ENCODE peak calls at places on chromosomes 11 and 22, in six cellular contexts. One of them, this sample, is unnamed.

GRCh38 chr11:23509821-23510220 is 649.5 kb upstream of the CCDC179 start:
- DNase-seq in GM23338: no peak
- DNase-seq in suprapubic skin: no peak
- DNase-seq in effector memory CD4-positive, alpha-beta T cell: no peak
- DNase-seq in dorsolateral prefrontal cortex: no peak
- DNase-seq in coronary artery: no peak
- DNase-seq in this sample: no peak

GRCh38 chr22:37109242-37109917 is at the start of gene TMPRSS6:
- DNase-seq in coronary artery: no peak
- DNase-seq in suprapubic skin: no peak
- DNase-seq in GM23338: no peak
- DNase-seq in dorsolateral prefrontal cortex: no peak
- DNase-seq in effector memory CD4-positive, alpha-beta T cell: no peak
- DNase-seq in this sample: no peak

GRCh38 chr11:117076941-117077659 is 21.1 kb downstream of the SIK3 start:
- DNase-seq in GM23338: peak
- DNase-seq in coronary artery: no peak
- DNase-seq in suprapubic skin: no peak
- DNase-seq in effector memory CD4-positive, alpha-beta T cell: no peak
- DNase-seq in dorsolateral prefrontal cortex: no peak
- DNase-seq in this sample: no peak

GRCh38 chr22:24521791-24522245 is 26.7 kb downstream of the UPB1 start:
- DNase-seq in GM23338: peak
- DNase-seq in dorsolateral prefrontal cortex: no peak
- DNase-seq in suprapubic skin: no peak
- DNase-seq in coronary artery: no peak
- DNase-seq in effector memory CD4-positive, alpha-beta T cell: no peak
- DNase-seq in this sample: peak

GRCh38 chr11:130726234-130726559 is 190.1 kb downstream of the SNX19 start:
- DNase-seq in coronary artery: no peak
- DNase-seq in effector memory CD4-positive, alpha-beta T cell: no peak
- DNase-seq in GM23338: no peak
- DNase-seq in suprapubic skin: no peak
- DNase-seq in dorsolateral prefrontal cortex: no peak
- DNase-seq in this sample: no peak

GRCh38 chr11:68256331-68256741 is 15.4 kb downstream of the C11orf24 start:
- DNase-seq in suprapubic skin: no peak
- DNase-seq in GM23338: no peak
- DNase-seq in effector memory CD4-positive, alpha-beta T cell: no peak
- DNase-seq in coronary artery: no peak
- DNase-seq in dorsolateral prefrontal cortex: no peak
- DNase-seq in this sample: no peak

GRCh38 chr11:88300888-88301477 is 36.6 kb downstream of the CTSC start:
- DNase-seq in suprapubic skin: no peak
- DNase-seq in dorsolateral prefrontal cortex: no peak
- DNase-seq in effector memory CD4-positive, alpha-beta T cell: no peak
- DNase-seq in GM23338: peak
- DNase-seq in coronary artery: no peak
- DNase-seq in this sample: no peak

GRCh38 chr11:34926101-34926830 is 9.8 kb downstream of the PDHX start:
- DNase-seq in effector memory CD4-positive, alpha-beta T cell: no peak
- DNase-seq in GM23338: peak
- DNase-seq in dorsolateral prefrontal cortex: no peak
- DNase-seq in coronary artery: no peak
- DNase-seq in suprapubic skin: no peak
- DNase-seq in this sample: no peak

GRCh38 chr11:126646701-126647209 is 291.3 kb downstream of the ST3GAL4 start:
- DNase-seq in dorsolateral prefrontal cortex: no peak
- DNase-seq in GM23338: no peak
- DNase-seq in suprapubic skin: no peak
- DNase-seq in effector memory CD4-positive, alpha-beta T cell: no peak
- DNase-seq in coronary artery: no peak
- DNase-seq in this sample: no peak

GRCh38 chr11:36251716-36252307 is 37.4 kb downstream of the COMMD9 start:
- DNase-seq in dorsolateral prefrontal cortex: no peak
- DNase-seq in suprapubic skin: no peak
- DNase-seq in coronary artery: no peak
- DNase-seq in GM23338: no peak
- DNase-seq in effector memory CD4-positive, alpha-beta T cell: no peak
- DNase-seq in this sample: no peak

GRCh38 chr11:120675171-120675570 is 163.6 kb downstream of the GRIK4 start:
- DNase-seq in effector memory CD4-positive, alpha-beta T cell: no peak
- DNase-seq in GM23338: no peak
- DNase-seq in suprapubic skin: no peak
- DNase-seq in coronary artery: no peak
- DNase-seq in dorsolateral prefrontal cortex: no peak
- DNase-seq in this sample: no peak

GRCh38 chr11:71372693-71373657 is 75.2 kb downstream of the DHCR7 start:
- DNase-seq in effector memory CD4-positive, alpha-beta T cell: no peak
- DNase-seq in GM23338: peak
- DNase-seq in suprapubic skin: no peak
- DNase-seq in dorsolateral prefrontal cortex: no peak
- DNase-seq in coronary artery: no peak
- DNase-seq in this sample: no peak

GRCh38 chr11:67276821-67277230 is 10.6 kb downstream of the GRK2 start:
- DNase-seq in coronary artery: no peak
- DNase-seq in suprapubic skin: no peak
- DNase-seq in GM23338: peak
- DNase-seq in effector memory CD4-positive, alpha-beta T cell: no peak
- DNase-seq in dorsolateral prefrontal cortex: no peak
- DNase-seq in this sample: no peak

GRCh38 chr11:62545437-62546243 is 966 bp downstream of the AHNAK start:
- DNase-seq in coronary artery: peak
- DNase-seq in effector memory CD4-positive, alpha-beta T cell: peak
- DNase-seq in suprapubic skin: peak
- DNase-seq in GM23338: peak
- DNase-seq in dorsolateral prefrontal cortex: no peak
- DNase-seq in this sample: peak

GRCh38 chr11:72781063-72781312 is 12.9 kb downstream of the STARD10 start:
- DNase-seq in dorsolateral prefrontal cortex: no peak
- DNase-seq in GM23338: peak
- DNase-seq in coronary artery: no peak
- DNase-seq in suprapubic skin: no peak
- DNase-seq in effector memory CD4-positive, alpha-beta T cell: no peak
- DNase-seq in this sample: no peak

GRCh38 chr11:57641426-57641825 is 8.3 kb downstream of the YPEL4 start:
- DNase-seq in suprapubic skin: no peak
- DNase-seq in dorsolateral prefrontal cortex: no peak
- DNase-seq in coronary artery: no peak
- DNase-seq in effector memory CD4-positive, alpha-beta T cell: no peak
- DNase-seq in GM23338: peak
- DNase-seq in this sample: no peak

GRCh38 chr11:92707665-92708064 is 261.8 kb upstream of the MTNR1B start:
- DNase-seq in dorsolateral prefrontal cortex: no peak
- DNase-seq in GM23338: no peak
- DNase-seq in coronary artery: no peak
- DNase-seq in suprapubic skin: no peak
- DNase-seq in effector memory CD4-positive, alpha-beta T cell: no peak
- DNase-seq in this sample: no peak

GRCh38 chr22:24550028-24550901 is 4.7 kb downstream of the GUCD1 start:
- DNase-seq in suprapubic skin: no peak
- DNase-seq in coronary artery: no peak
- DNase-seq in dorsolateral prefrontal cortex: no peak
- DNase-seq in GM23338: no peak
- DNase-seq in effector memory CD4-positive, alpha-beta T cell: no peak
- DNase-seq in this sample: no peak

GRCh38 chr11:46247090-46247489 is 30.4 kb upstream of the CREB3L1 start:
- DNase-seq in effector memory CD4-positive, alpha-beta T cell: no peak
- DNase-seq in dorsolateral prefrontal cortex: peak
- DNase-seq in coronary artery: no peak
- DNase-seq in suprapubic skin: no peak
- DNase-seq in GM23338: no peak
- DNase-seq in this sample: no peak

GRCh38 chr11:57805780-57806179 is 44.2 kb downstream of the CTNND1 start:
- DNase-seq in effector memory CD4-positive, alpha-beta T cell: no peak
- DNase-seq in suprapubic skin: no peak
- DNase-seq in dorsolateral prefrontal cortex: no peak
- DNase-seq in GM23338: no peak
- DNase-seq in coronary artery: no peak
- DNase-seq in this sample: no peak

GRCh38 chr11:71252782-71253730 is 679 bp upstream of the SHANK2 start:
- DNase-seq in suprapubic skin: no peak
- DNase-seq in dorsolateral prefrontal cortex: no peak
- DNase-seq in effector memory CD4-positive, alpha-beta T cell: no peak
- DNase-seq in GM23338: peak
- DNase-seq in coronary artery: no peak
- DNase-seq in this sample: no peak

GRCh38 chr22:36763576-36763975 is 12.3 kb downstream of the IFT27 start:
- DNase-seq in suprapubic skin: peak
- DNase-seq in GM23338: no peak
- DNase-seq in effector memory CD4-positive, alpha-beta T cell: no peak
- DNase-seq in dorsolateral prefrontal cortex: peak
- DNase-seq in coronary artery: peak
- DNase-seq in this sample: peak

DNA sequence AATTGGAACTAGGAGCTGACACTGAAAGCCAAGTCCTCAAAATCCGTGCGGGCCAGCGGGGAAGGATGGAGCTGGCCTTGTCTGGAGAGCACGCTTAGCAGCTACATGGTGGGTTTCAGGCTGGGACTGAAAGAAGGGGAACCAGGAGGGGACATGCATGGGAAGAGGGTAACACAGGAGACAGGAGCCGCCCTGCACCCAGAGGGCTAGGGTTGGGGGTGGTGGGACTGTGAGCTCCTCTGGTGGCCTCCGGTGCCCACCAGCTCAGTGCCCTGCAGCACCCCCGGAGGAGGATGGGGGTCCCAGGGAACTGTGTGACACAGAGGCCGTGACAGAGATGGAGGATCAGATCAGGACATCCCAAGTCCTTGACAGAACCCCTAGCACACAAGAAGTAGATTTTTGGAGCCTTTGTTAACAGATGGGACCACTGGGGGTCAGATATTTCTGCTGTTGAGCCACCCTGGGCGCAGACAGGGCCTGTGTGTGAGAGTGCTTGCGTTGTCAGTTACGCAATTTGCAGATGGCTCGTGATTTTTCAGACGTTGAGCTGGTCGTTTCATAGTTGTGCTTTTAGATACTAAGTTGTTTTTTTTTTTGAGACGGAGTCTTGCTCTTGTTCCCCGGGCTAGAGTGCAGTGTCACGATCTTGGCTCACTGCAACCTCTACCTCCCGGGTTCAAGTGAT is 21.3 kb upstream of the GRAMD4 start:
- DNase-seq in coronary artery: no peak
- DNase-seq in effector memory CD4-positive, alpha-beta T cell: no peak
- DNase-seq in GM23338: no peak
- DNase-seq in suprapubic skin: no peak
- DNase-seq in dorsolateral prefrontal cortex: no peak
- DNase-seq in this sample: no peak
- H3K27ac ChIP-seq in coronary artery: peak
- H3K27ac ChIP-seq in effector memory CD4-positive, alpha-beta T cell: no peak
- H3K27ac ChIP-seq in GM23338: no peak
- H3K27ac ChIP-seq in suprapubic skin: peak
- H3K27ac ChIP-seq in dorsolateral prefrontal cortex: no peak
- H3K27ac ChIP-seq in this sample: no peak

GRCh38 chr11:110891411-110891810 is 179.2 kb upstream of the ARHGAP20 start:
- DNase-seq in GM23338: no peak
- DNase-seq in suprapubic skin: no peak
- DNase-seq in coronary artery: no peak
- DNase-seq in dorsolateral prefrontal cortex: no peak
- DNase-seq in effector memory CD4-positive, alpha-beta T cell: no peak
- DNase-seq in this sample: no peak
- H3K27ac ChIP-seq in GM23338: no peak
- H3K27ac ChIP-seq in suprapubic skin: no peak
- H3K27ac ChIP-seq in coronary artery: no peak
- H3K27ac ChIP-seq in dorsolateral prefrontal cortex: no peak
- H3K27ac ChIP-seq in effector memory CD4-positive, alpha-beta T cell: no peak
- H3K27ac ChIP-seq in this sample: no peak

GRCh38 chr11:3002871-3003270 is 10.7 kb upstream of the NAP1L4 start:
- DNase-seq in GM23338: no peak
- DNase-seq in effector memory CD4-positive, alpha-beta T cell: no peak
- DNase-seq in coronary artery: peak
- DNase-seq in dorsolateral prefrontal cortex: no peak
- DNase-seq in suprapubic skin: peak
- DNase-seq in this sample: no peak

GRCh38 chr11:3001496-3001895 is 9.4 kb upstream of the NAP1L4 start:
- DNase-seq in GM23338: no peak
- DNase-seq in effector memory CD4-positive, alpha-beta T cell: no peak
- DNase-seq in dorsolateral prefrontal cortex: peak
- DNase-seq in suprapubic skin: peak
- DNase-seq in coronary artery: peak
- DNase-seq in this sample: no peak

GRCh38 chr11:3000032-3000961 is 8.2 kb upstream of the NAP1L4 start:
- DNase-seq in GM23338: no peak
- DNase-seq in effector memory CD4-positive, alpha-beta T cell: no peak
- DNase-seq in dorsolateral prefrontal cortex: peak
- DNase-seq in suprapubic skin: peak
- DNase-seq in coronary artery: peak
- DNase-seq in this sample: no peak

GRCh38 chr11:3003396-3004231 is 11.5 kb upstream of the NAP1L4 start:
- DNase-seq in coronary artery: peak
- DNase-seq in GM23338: no peak
- DNase-seq in effector memory CD4-positive, alpha-beta T cell: no peak
- DNase-seq in dorsolateral prefrontal cortex: no peak
- DNase-seq in suprapubic skin: peak
- DNase-seq in this sample: no peak

DNA sequence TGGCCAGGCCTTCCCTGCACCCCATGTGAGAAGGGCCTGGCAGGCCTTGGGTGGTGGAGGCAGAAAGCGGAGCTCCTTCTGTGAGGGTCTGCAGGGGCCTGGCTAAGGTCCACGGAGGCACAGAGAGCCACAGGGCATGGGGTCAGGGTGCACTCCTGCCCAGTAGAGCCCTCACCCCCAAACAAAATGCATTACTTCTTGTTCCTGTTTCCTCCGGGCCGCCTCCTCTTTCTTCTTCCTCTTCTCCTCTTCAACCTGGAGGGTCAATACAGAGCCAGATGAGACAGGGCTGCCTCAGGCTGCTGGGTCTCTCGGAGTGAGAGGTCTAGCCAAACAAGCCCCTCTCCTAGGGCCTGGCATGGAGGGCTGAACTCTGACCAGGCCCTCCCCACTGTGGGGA is 10.2 kb upstream of the NAP1L4 start:
- DNase-seq in effector memory CD4-positive, alpha-beta T cell: no peak
- DNase-seq in dorsolateral prefrontal cortex: no peak
- DNase-seq in suprapubic skin: peak
- DNase-seq in GM23338: no peak
- DNase-seq in coronary artery: peak
- DNase-seq in this sample: no peak
- H3K27ac ChIP-seq in effector memory CD4-positive, alpha-beta T cell: no peak
- H3K27ac ChIP-seq in dorsolateral prefrontal cortex: peak
- H3K27ac ChIP-seq in suprapubic skin: peak
- H3K27ac ChIP-seq in GM23338: no peak
- H3K27ac ChIP-seq in coronary artery: no peak
- H3K27ac ChIP-seq in this sample: peak

DNA sequence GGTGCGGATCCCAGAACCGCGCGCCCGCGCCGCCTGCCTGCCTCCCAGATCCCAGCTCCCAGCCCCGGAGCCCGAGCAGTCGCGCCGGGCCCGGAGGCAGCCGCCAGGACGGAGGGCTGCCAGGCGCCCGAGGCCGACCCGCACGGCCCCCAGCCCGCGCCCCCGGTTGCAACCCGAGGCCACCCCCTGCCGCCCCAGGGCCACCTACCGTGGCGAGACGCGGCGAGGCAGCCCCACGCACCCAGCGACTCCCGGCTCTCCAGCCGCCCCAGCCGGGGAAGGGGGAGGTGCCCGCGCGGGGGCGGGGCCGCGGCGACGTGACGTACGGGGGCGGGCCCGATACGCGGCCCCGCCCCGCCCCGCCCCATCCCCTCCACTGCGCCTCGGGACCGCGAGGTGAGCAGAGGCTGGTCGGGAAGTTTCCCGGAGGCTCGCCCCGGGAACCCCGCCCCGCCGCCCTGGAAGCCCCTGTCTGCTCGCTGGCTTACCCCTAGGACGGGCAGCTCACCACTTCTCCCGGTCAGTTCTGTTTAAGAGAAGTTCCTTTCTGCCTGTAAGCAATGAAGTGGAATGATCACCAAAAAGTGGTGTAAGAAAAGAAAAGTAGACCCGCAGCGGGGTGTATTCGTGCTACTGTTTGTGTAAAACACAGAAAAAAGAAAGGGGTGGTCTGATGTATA is at the start of gene TPST2:
- DNase-seq in effector memory CD4-positive, alpha-beta T cell: peak
- DNase-seq in suprapubic skin: peak
- DNase-seq in dorsolateral prefrontal cortex: peak
- DNase-seq in GM23338: peak
- DNase-seq in coronary artery: peak
- DNase-seq in this sample: peak
- H3K27ac ChIP-seq in effector memory CD4-positive, alpha-beta T cell: peak
- H3K27ac ChIP-seq in suprapubic skin: peak
- H3K27ac ChIP-seq in dorsolateral prefrontal cortex: peak
- H3K27ac ChIP-seq in GM23338: peak
- H3K27ac ChIP-seq in coronary artery: peak
- H3K27ac ChIP-seq in this sample: peak

This sample was measured in RWPE2.